ENCODE peak calls at places on chromosomes 2 and 18, in five cellular contexts. One of them, this sample, is unnamed.

GRCh38 chr2:239433777-239434396 is 33.1 kb upstream of the HDAC4 start:
- DNase-seq in Panc1: no peak
- DNase-seq in epithelial cell of esophagus: peak
- DNase-seq in PC-3: peak
- DNase-seq in kidney: no peak
- DNase-seq in this sample: no peak

GRCh38 chr2:237309416-237309815 is 104.5 kb downstream of the COL6A3 start:
- DNase-seq in PC-3: no peak
- DNase-seq in epithelial cell of esophagus: peak
- DNase-seq in Panc1: no peak
- DNase-seq in kidney: no peak
- DNase-seq in this sample: no peak

GRCh38 chr2:234422895-234423505 is 73.9 kb downstream of the ARL4C start:
- DNase-seq in Panc1: no peak
- DNase-seq in PC-3: no peak
- DNase-seq in epithelial cell of esophagus: peak
- DNase-seq in kidney: no peak
- DNase-seq in this sample: no peak

GRCh38 chr18:45874501-45875184 is 49.2 kb downstream of the SIGLEC15 start:
- DNase-seq in epithelial cell of esophagus: no peak
- DNase-seq in Panc1: no peak
- DNase-seq in PC-3: no peak
- DNase-seq in kidney: no peak
- DNase-seq in this sample: no peak

GRCh38 chr2:31317387-31317786 is 83.4 kb downstream of the EHD3 start:
- DNase-seq in Panc1: no peak
- DNase-seq in epithelial cell of esophagus: no peak
- DNase-seq in kidney: no peak
- DNase-seq in PC-3: no peak
- DNase-seq in this sample: no peak

GRCh38 chr18:961644-962355 is 57.1 kb downstream of the ADCYAP1 start:
- DNase-seq in PC-3: peak
- DNase-seq in Panc1: peak
- DNase-seq in epithelial cell of esophagus: peak
- DNase-seq in kidney: peak
- DNase-seq in this sample: no peak

GRCh38 chr2:166451451-166451850 is 42.6 kb downstream of the SCN7A start:
- DNase-seq in epithelial cell of esophagus: peak
- DNase-seq in kidney: no peak
- DNase-seq in PC-3: no peak
- DNase-seq in Panc1: no peak
- DNase-seq in this sample: no peak

GRCh38 chr2:37563375-37564011 is 107.9 kb downstream of the CDC42EP3 start:
- DNase-seq in epithelial cell of esophagus: no peak
- DNase-seq in kidney: no peak
- DNase-seq in Panc1: no peak
- DNase-seq in PC-3: no peak
- DNase-seq in this sample: no peak

GRCh38 chr2:165499131-165499530 is 29.6 kb downstream of the CSRNP3 start:
- DNase-seq in PC-3: no peak
- DNase-seq in Panc1: no peak
- DNase-seq in epithelial cell of esophagus: no peak
- DNase-seq in kidney: no peak
- DNase-seq in this sample: no peak

GRCh38 chr2:38626326-38627031 is 23.8 kb upstream of the HNRNPLL start:
- DNase-seq in Panc1: no peak
- DNase-seq in kidney: no peak
- DNase-seq in epithelial cell of esophagus: no peak
- DNase-seq in PC-3: no peak
- DNase-seq in this sample: no peak

GRCh38 chr2:183927367-183928355 is 670.7 kb upstream of the ZNF804A start:
- DNase-seq in Panc1: no peak
- DNase-seq in epithelial cell of esophagus: peak
- DNase-seq in PC-3: peak
- DNase-seq in kidney: no peak
- DNase-seq in this sample: no peak

GRCh38 chr2:223941579-223942277 is 3.4 kb downstream of the WDFY1 start:
- DNase-seq in epithelial cell of esophagus: peak
- DNase-seq in kidney: no peak
- DNase-seq in Panc1: no peak
- DNase-seq in PC-3: peak
- DNase-seq in this sample: no peak

GRCh38 chr18:48228301-48228715 is 180.9 kb downstream of the ZBTB7C start:
- DNase-seq in PC-3: peak
- DNase-seq in epithelial cell of esophagus: peak
- DNase-seq in Panc1: no peak
- DNase-seq in kidney: peak
- DNase-seq in this sample: peak

GRCh38 chr2:120863661-120864320 is 128.1 kb downstream of the GLI2 start:
- DNase-seq in PC-3: peak
- DNase-seq in kidney: peak
- DNase-seq in epithelial cell of esophagus: peak
- DNase-seq in Panc1: no peak
- DNase-seq in this sample: peak

GRCh38 chr2:119544075-119545031 is at the start of gene CFAP221:
- DNase-seq in kidney: peak
- DNase-seq in epithelial cell of esophagus: peak
- DNase-seq in Panc1: peak
- DNase-seq in PC-3: peak
- DNase-seq in this sample: peak

GRCh38 chr18:8912348-8913057 is 190.0 kb upstream of the NDUFV2 start:
- DNase-seq in kidney: peak
- DNase-seq in epithelial cell of esophagus: peak
- DNase-seq in Panc1: no peak
- DNase-seq in PC-3: no peak
- DNase-seq in this sample: no peak

GRCh38 chr18:67794512-67794911 is 278.0 kb upstream of the DSEL start:
- DNase-seq in Panc1: no peak
- DNase-seq in epithelial cell of esophagus: no peak
- DNase-seq in kidney: no peak
- DNase-seq in PC-3: no peak
- DNase-seq in this sample: no peak

GRCh38 chr2:229252280-229252679 is 18.8 kb downstream of the PID1 start:
- DNase-seq in kidney: no peak
- DNase-seq in PC-3: no peak
- DNase-seq in Panc1: no peak
- DNase-seq in epithelial cell of esophagus: peak
- DNase-seq in this sample: no peak
- H3K4me3 ChIP-seq in kidney: no peak
- H3K4me3 ChIP-seq in PC-3: no peak
- H3K4me3 ChIP-seq in Panc1: no peak
- H3K4me3 ChIP-seq in epithelial cell of esophagus: no peak
- H3K4me3 ChIP-seq in this sample: no peak

GRCh38 chr18:14221689-14222088 is 89.5 kb upstream of the ZNF519 start:
- DNase-seq in epithelial cell of esophagus: no peak
- DNase-seq in Panc1: no peak
- DNase-seq in PC-3: no peak
- DNase-seq in kidney: peak
- DNase-seq in this sample: no peak
- TF ChIP-seq CTCF in epithelial cell of esophagus: no peak
- TF ChIP-seq CTCF in Panc1: no peak
- TF ChIP-seq CTCF in PC-3: no peak
- TF ChIP-seq CTCF in kidney: no peak
- TF ChIP-seq CTCF in this sample: no peak

GRCh38 chr2:70069049-70069448 is 18.2 kb upstream of the PCBP1 start:
- DNase-seq in PC-3: no peak
- DNase-seq in Panc1: no peak
- DNase-seq in kidney: no peak
- DNase-seq in epithelial cell of esophagus: peak
- DNase-seq in this sample: no peak
- H3K4me3 ChIP-seq in PC-3: no peak
- H3K4me3 ChIP-seq in Panc1: no peak
- H3K4me3 ChIP-seq in kidney: no peak
- H3K4me3 ChIP-seq in epithelial cell of esophagus: no peak
- H3K4me3 ChIP-seq in this sample: no peak

GRCh38 chr18:37282386-37283037 is 283.1 kb downstream of the CELF4 start:
- DNase-seq in epithelial cell of esophagus: no peak
- DNase-seq in Panc1: no peak
- DNase-seq in kidney: no peak
- DNase-seq in PC-3: peak
- DNase-seq in this sample: no peak
- TF ChIP-seq CTCF in epithelial cell of esophagus: peak
- TF ChIP-seq CTCF in Panc1: no peak
- TF ChIP-seq CTCF in kidney: peak
- TF ChIP-seq CTCF in PC-3: peak
- TF ChIP-seq CTCF in this sample: peak

DNA sequence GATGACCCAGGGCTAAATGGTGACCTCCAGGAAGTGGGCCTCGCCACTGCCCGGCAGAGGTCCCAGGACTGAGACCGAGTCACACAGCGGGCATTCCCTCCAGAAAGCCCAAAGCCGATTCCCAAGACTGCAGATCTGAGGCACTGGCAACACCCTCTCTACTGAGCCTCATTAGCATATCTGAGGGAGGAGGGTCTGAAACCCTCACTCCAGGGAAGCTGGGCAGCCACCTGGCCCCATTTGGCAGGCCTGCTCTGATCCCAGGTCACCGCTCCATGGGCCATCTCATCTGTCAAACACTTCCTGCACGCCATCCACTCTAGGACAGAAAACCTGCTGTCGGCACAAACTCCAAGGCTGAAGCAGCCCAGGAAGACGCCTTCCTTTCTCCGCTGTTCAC is 29.1 kb downstream of the FAM178B start:
- DNase-seq in kidney: no peak
- DNase-seq in epithelial cell of esophagus: no peak
- DNase-seq in Panc1: no peak
- DNase-seq in PC-3: no peak
- DNase-seq in this sample: no peak
- H3K4me3 ChIP-seq in kidney: no peak
- H3K4me3 ChIP-seq in epithelial cell of esophagus: no peak
- H3K4me3 ChIP-seq in Panc1: no peak
- H3K4me3 ChIP-seq in PC-3: no peak
- H3K4me3 ChIP-seq in this sample: no peak

DNA sequence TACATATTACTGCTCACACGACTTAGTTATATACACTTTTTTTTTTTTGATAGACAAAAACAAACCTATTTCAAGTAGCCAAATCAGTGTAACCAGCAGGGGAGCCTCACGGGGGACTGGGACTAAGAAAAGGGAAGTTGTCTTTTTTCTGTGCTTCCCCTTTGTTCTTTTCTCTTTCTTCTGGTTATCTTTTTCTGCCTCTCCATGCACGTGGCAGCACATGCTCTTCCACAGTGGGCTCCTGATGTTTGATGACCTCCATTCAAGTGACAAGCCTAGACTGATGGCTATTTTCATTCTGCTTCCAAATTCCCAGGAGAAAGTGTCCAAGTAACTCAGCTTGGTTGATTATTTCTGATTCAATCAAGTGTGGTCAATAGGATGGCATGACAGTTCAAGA is 98.2 kb upstream of the STK39 start:
- DNase-seq in Panc1: no peak
- DNase-seq in kidney: no peak
- DNase-seq in PC-3: no peak
- DNase-seq in epithelial cell of esophagus: no peak
- DNase-seq in this sample: no peak
- TF ChIP-seq CTCF in Panc1: no peak
- TF ChIP-seq CTCF in kidney: no peak
- TF ChIP-seq CTCF in PC-3: no peak
- TF ChIP-seq CTCF in epithelial cell of esophagus: no peak
- TF ChIP-seq CTCF in this sample: no peak

GRCh38 chr2:150484006-150484405 is 3.5 kb downstream of the RND3 start:
- DNase-seq in epithelial cell of esophagus: peak
- DNase-seq in PC-3: peak
- DNase-seq in Panc1: no peak
- DNase-seq in kidney: no peak
- DNase-seq in this sample: no peak

GRCh38 chr2:150482111-150482510 is 5.4 kb downstream of the RND3 start:
- DNase-seq in kidney: no peak
- DNase-seq in epithelial cell of esophagus: peak
- DNase-seq in PC-3: peak
- DNase-seq in Panc1: no peak
- DNase-seq in this sample: no peak

GRCh38 chr2:150484461-150484931 is 3.0 kb downstream of the RND3 start:
- DNase-seq in PC-3: peak
- DNase-seq in epithelial cell of esophagus: peak
- DNase-seq in Panc1: no peak
- DNase-seq in kidney: no peak
- DNase-seq in this sample: no peak

GRCh38 chr2:150482667-150483260 is 4.7 kb downstream of the RND3 start:
- DNase-seq in epithelial cell of esophagus: peak
- DNase-seq in kidney: no peak
- DNase-seq in Panc1: no peak
- DNase-seq in PC-3: peak
- DNase-seq in this sample: no peak

DNA sequence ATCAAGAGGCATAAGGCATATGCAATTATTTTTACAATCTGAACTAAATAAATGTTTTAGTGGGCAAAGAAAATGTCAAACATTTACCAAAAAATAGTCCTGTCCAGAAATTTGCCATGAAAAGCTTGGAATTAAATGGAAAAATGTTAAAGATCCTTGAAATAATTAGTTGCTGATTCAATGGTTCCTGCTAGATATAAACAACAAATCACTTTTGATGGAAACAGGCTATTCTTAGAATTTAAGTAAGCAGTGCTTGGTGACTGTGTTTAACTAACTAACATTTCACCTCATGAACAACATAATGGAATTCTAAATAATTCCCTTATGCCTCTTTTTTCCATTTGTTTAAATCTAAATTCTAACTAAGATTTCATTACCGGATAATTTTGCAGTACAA is 3.9 kb downstream of the RND3 start:
- DNase-seq in Panc1: no peak
- DNase-seq in PC-3: no peak
- DNase-seq in epithelial cell of esophagus: peak
- DNase-seq in kidney: no peak
- DNase-seq in this sample: no peak
- H3K4me3 ChIP-seq in Panc1: peak
- H3K4me3 ChIP-seq in PC-3: peak
- H3K4me3 ChIP-seq in epithelial cell of esophagus: peak
- H3K4me3 ChIP-seq in kidney: no peak
- H3K4me3 ChIP-seq in this sample: no peak

DNA sequence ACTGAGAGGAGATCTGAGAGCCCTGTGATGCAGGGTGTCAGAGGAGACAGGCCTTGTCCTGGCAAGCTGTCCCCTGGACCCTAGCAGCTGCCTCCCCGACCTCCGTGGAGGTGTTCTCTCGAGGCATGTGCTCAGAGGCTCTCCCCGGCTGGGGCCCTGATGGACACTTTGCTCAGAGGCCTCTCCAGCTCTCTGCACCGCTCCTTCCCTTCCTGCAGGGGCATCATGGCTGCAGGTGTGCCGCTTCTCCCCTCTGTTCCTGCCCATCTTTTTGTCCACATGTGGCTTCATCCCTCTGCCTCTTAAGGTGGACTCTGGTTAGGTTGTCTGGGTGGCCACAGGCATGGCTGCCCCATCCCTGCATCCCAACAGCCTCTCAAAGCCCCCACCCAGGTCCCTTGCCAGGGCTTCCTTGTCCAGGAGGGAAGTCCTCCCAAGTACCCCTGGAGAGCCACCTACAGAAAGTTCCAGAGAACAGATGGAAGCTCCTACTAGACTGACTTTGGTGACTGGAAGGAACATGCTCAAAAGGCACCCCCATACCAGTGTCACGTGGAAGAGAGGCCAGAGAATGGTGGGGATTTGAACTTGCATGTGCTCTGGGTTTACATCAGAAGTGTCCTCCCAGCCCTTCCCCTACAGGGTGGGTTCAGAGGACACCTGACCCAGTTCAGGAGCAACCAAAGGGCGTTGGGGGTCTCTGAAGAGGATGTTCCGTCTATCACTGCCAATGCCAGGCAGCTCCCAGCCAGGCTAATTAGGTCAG is 120.4 kb downstream of the KLHL29 start:
- DNase-seq in PC-3: no peak
- DNase-seq in epithelial cell of esophagus: no peak
- DNase-seq in Panc1: no peak
- DNase-seq in kidney: no peak
- DNase-seq in this sample: no peak
- TF ChIP-seq CTCF in PC-3: peak
- TF ChIP-seq CTCF in epithelial cell of esophagus: peak
- TF ChIP-seq CTCF in Panc1: no peak
- TF ChIP-seq CTCF in kidney: no peak
- TF ChIP-seq CTCF in this sample: no peak

This sample was measured in tibial artery.